ENCODE peak calls at places on chromosome 5, in seven cellular contexts. R, Y, U, C, A, T and V are unnamed samples.
A peak's percentile ranks its signal among the peaks of the same experiment; 100 is the strongest.

GRCh38 chr5:147756566-147756965 is 26.0 kb downstream of the JAKMIP2 start:
- DNase-seq in R (no peak), Y (no peak), U (no peak), C (no peak), A (no peak), T (no peak), V (no peak)

GRCh38 chr5:72608297-72608696 is 101.1 kb upstream of the ZNF366 start:
- DNase-seq in R (no peak), Y (no peak), U (no peak), C (no peak), A (no peak), T (peak; percentile 49), V (no peak)

GRCh38 chr5:21649969-21650368 is 1203.2 kb downstream of the CDH12 start:
- DNase-seq in R (no peak), Y (no peak), U (no peak), C (no peak), A (no peak), T (peak; percentile 12), V (no peak)

GRCh38 chr5:133565993-133566392 is 46.3 kb downstream of the FSTL4 start:
- DNase-seq in R (no peak), Y (peak; percentile 16), U (peak; percentile 54), C (no peak), A (no peak), T (peak; percentile 14), V (peak; percentile 84)

GRCh38 chr5:108266235-108266634 is 115.7 kb downstream of the FBXL17 start:
- DNase-seq in R (no peak), Y (no peak), U (no peak), C (no peak), A (no peak), T (peak; percentile 30), V (no peak)

GRCh38 chr5:83151821-83152220 is 74.5 kb downstream of the XRCC4 start:
- DNase-seq in R (no peak), Y (no peak), U (no peak), C (no peak), A (no peak), T (peak; percentile 15), V (no peak)

GRCh38 chr5:60259730-60260129 is 366.2 kb upstream of the PDE4D start:
- DNase-seq in R (no peak), Y (no peak), U (no peak), C (no peak), A (no peak), T (no peak), V (no peak)

GRCh38 chr5:79552984-79553383 is 39.0 kb upstream of the HOMER1 start:
- DNase-seq in R (no peak), Y (no peak), U (peak; percentile 16), C (no peak), A (no peak), T (no peak), V (no peak)

GRCh38 chr5:80712914-80713313 is 58.1 kb upstream of the DHFR start:
- DNase-seq in R (no peak), Y (no peak), U (no peak), C (no peak), A (no peak), T (no peak), V (no peak)

GRCh38 chr5:41445937-41446563 is 64.4 kb downstream of the PLCXD3 start:
- DNase-seq in R (no peak), Y (no peak), U (no peak), C (no peak), A (no peak), T (peak; percentile 23), V (no peak)

GRCh38 chr5:151048526-151048925 is 28.1 kb downstream of the GPX3 start:
- DNase-seq in R (no peak), Y (no peak), U (no peak), C (peak; percentile 38), A (no peak), T (no peak), V (no peak)
- TF ChIP-seq CTCF in R (peak; percentile 37), Y (no peak), U (no peak), C (peak; percentile 58), A (peak; percentile 34), T (peak; percentile 37), V (no peak)

GRCh38 chr5:75235711-75236110 is 967 bp downstream of the ANKRD31 start:
- DNase-seq in R (no peak), Y (no peak), U (no peak), C (no peak), A (no peak), T (no peak), V (no peak)

GRCh38 chr5:75239681-75240080 is 3.0 kb upstream of the ANKRD31 start:
- DNase-seq in R (no peak), Y (no peak), U (no peak), C (no peak), A (no peak), T (peak; percentile 50), V (no peak)

GRCh38 chr5:75242067-75242466 is 5.4 kb upstream of the ANKRD31 start:
- DNase-seq in R (no peak), Y (no peak), U (no peak), C (no peak), A (no peak), T (no peak), V (no peak)

GRCh38 chr5:75234251-75234650 is 2.4 kb downstream of the ANKRD31 start:
- DNase-seq in R (no peak), Y (no peak), U (no peak), C (no peak), A (no peak), T (no peak), V (no peak)

DNA sequence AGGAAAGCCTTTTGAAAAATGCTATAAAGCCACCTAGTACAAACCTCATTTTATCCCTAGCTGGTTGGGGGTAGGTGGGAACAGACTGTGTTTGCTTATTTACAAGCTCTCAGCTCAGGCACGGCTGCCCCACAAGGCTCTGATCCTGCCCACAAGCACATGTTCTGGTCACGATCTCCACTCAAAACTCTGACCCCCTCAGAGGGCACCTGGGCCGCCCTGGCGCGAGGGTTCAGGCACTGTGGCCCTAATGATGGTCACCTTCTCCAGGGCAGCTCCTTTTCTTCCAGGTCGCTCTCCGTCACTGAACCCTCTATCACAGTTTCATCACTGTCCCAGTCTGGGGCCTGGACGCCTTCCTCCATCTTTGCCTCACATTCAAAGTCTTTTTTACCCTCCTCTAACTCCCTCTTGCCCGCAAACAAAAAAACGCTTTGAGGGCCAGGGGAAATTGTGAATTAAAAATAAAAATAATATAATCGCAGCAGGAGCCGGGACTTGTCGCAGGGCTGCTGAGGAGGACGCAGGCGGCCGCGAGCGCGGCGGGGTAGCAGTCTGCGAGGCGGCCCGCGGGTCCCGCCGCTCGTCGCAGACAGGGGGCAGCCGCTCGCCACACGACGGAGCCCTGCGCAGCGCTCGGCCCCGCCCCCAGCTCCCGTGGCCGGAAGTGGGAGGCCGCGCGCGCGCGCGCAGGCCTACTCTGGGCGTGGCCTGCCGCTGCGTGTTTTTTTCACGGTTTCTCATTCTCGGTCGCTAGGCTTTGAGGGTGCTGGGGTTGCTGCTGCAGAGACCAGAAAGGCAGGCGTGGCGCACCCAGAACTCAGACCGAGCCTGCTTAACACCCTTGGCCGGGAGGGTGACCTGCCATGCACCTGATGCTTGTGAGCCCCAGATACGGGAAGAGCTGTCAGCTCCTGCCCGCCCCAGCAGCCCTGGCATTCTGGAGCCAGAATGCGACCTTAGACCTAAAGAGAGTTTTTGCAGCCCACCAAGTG is at the start of gene ANKRD31:
- DNase-seq in R (peak; percentile 37), Y (peak; percentile 91), U (peak; percentile 75), C (peak; percentile 76), A (peak; percentile 81), T (peak; percentile 69), V (peak; percentile 88)
- TF ChIP-seq CTCF in R (peak; percentile 98), Y (peak; percentile 76), U (peak; percentile 96), C (peak; percentile 85), A (peak; percentile 75), T (peak; percentile 49), V (peak; percentile 58)

DNA sequence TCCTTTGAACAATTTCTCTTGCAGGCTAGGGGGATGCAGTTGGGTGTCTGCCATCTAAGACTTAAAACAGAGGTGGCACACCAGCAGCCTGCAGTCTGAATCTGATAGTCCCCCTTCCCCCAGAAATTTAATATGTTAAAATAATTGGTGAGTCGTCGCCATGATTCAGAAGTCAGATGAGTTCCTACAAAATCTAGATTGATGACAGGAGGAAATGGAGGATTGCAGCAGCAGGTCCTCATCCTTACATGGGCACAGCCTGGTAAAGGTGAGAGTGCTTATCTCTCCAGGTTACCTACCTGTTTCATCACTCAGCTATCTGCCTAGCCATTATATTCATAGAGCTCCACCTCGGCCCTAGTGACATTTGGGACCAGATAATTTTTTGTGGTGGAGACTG is 112.3 kb downstream of the PCSK1 start:
- DNase-seq in R (no peak), Y (no peak), U (no peak), C (no peak), A (no peak), T (no peak), V (no peak)
- TF ChIP-seq CTCF in R (no peak), Y (no peak), U (no peak), C (no peak), A (no peak), T (no peak), V (no peak)

DNA sequence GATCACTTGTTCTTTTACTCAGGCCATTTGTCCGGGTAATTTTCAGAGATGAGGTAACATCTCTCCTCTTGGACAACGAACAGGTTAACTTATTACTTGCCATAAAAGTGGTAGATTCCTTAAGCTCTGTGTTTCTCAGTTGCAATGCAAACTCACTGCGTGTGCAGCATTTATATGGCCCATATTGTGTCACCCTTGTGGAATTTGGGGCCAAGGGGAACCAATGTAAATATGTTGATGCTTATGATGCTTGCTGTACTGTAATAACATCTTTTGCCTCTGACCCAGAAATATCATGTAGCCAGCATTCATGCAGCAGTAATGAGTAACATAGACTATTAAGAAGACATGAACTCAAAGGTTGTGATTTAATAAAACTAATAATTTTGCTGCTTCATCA is 175.8 kb downstream of the ADAMTS6 start:
- DNase-seq in R (no peak), Y (no peak), U (no peak), C (no peak), A (no peak), T (peak; percentile 9), V (no peak)
- TF ChIP-seq CTCF in R (no peak), Y (no peak), U (no peak), C (no peak), A (no peak), T (no peak), V (no peak)